ENCODE peak calls at places on chromosome 3, in six cellular contexts. Y is brain microvascular endothelial cell, D is fibroblast of villous mesenchyme, I is tibial artery, B is HCT116, N is colonic mucosa. M is an unnamed sample.

GRCh38 chr3:171095063-171095462 is 68.5 kb upstream of the SLC2A2 start:
- DNase-seq in Y (no peak), B (no peak), I (no peak), D (no peak), N (no peak), M (no peak)

GRCh38 chr3:56683122-56683817 is at the start of gene TASOR:
- DNase-seq in Y (peak), D (peak), I (peak), B (no peak), N (peak), M (peak)

GRCh38 chr3:61574854-61575253 is 13.5 kb downstream of the PTPRG start:
- DNase-seq in Y (peak), I (peak), D (peak), N (no peak), B (no peak), M (peak)

GRCh38 chr3:175215833-175216232 is 356.7 kb downstream of the NAALADL2 start:
- DNase-seq in N (no peak), Y (no peak), D (no peak), I (no peak), B (no peak), M (no peak)

GRCh38 chr3:139797724-139798343 is 120.1 kb upstream of the NMNAT3 start:
- DNase-seq in B (no peak), N (peak), Y (peak), D (peak), I (no peak), M (peak)

GRCh38 chr3:195754141-195754540 is 33.4 kb downstream of the MUC20 start:
- DNase-seq in D (no peak), Y (no peak), N (no peak), B (no peak), I (no peak), M (no peak)

GRCh38 chr3:37590328-37591079 is 271.2 kb upstream of the CTDSPL start:
- DNase-seq in N (peak), B (no peak), D (no peak), I (peak), Y (no peak), M (peak)

GRCh38 chr3:136343873-136344281 is 93.7 kb downstream of the PCCB start:
- DNase-seq in D (peak), I (peak), N (peak), Y (peak), B (no peak), M (peak)

GRCh38 chr3:79871656-79872055 is 103.9 kb upstream of the ROBO1 start:
- DNase-seq in B (no peak), D (no peak), N (no peak), Y (peak), I (no peak), M (peak)

GRCh38 chr3:17258823-17259436 is 374.2 kb downstream of the PLCL2 start:
- DNase-seq in Y (no peak), I (no peak), N (no peak), B (peak), D (peak), M (peak)

GRCh38 chr3:118781879-118782278 is 252.8 kb downstream of the IGSF11 start:
- DNase-seq in I (no peak), B (no peak), D (no peak), N (no peak), Y (no peak), M (no peak)

GRCh38 chr3:72462611-72463011 is 385.6 kb downstream of the SHQ1 start:
- DNase-seq in D (no peak), N (no peak), Y (no peak), I (no peak), B (no peak), M (no peak)

GRCh38 chr3:193310914-193311723 is 67.4 kb downstream of the ATP13A5 start:
- DNase-seq in D (no peak), B (no peak), N (no peak), I (no peak), Y (no peak), M (no peak)

GRCh38 chr3:134309987-134310700 is 59.5 kb upstream of the RYK start:
- DNase-seq in B (no peak), D (peak), Y (no peak), N (peak), I (no peak), M (no peak)

GRCh38 chr3:189554868-189555557 is 76.2 kb upstream of the TP63 start:
- DNase-seq in B (no peak), I (no peak), Y (no peak), N (no peak), D (no peak), M (no peak)

GRCh38 chr3:114365909-114366308 is 72.1 kb downstream of the TIGIT start:
- DNase-seq in B (no peak), I (no peak), Y (no peak), N (no peak), D (no peak), M (peak)

GRCh38 chr3:48187579-48188265 is 495 bp downstream of the CDC25A start:
- DNase-seq in D (peak), Y (no peak), N (peak), B (no peak), I (peak), M (no peak)

GRCh38 chr3:28212681-28213080 is 28.7 kb upstream of the CMC1 start:
- DNase-seq in B (no peak), Y (no peak), N (no peak), I (no peak), D (no peak), M (no peak)

GRCh38 chr3:192920406-192920805 is 2.8 kb upstream of the MB21D2 start:
- DNase-seq in N (no peak), I (no peak), B (no peak), D (no peak), Y (no peak), M (no peak)

GRCh38 chr3:169342652-169343051 is 320.9 kb downstream of the MECOM start:
- DNase-seq in N (no peak), B (no peak), D (no peak), I (no peak), Y (no peak), M (no peak)
- TF ChIP-seq CTCF in N (no peak), B (no peak), D (no peak), I (no peak), Y (peak), M (no peak)

GRCh38 chr3:8767667-8768363 is 1.6 kb downstream of the OXTR start:
- DNase-seq in B (no peak), I (no peak), D (no peak), N (peak), Y (no peak), M (no peak)
- H3K4me3 ChIP-seq in B (no peak), I (peak), D (peak), N (peak), Y (peak), M (peak)

GRCh38 chr3:10162147-10162546 is 2.6 kb upstream of the IRAK2 start:
- DNase-seq in D (no peak), B (no peak), I (no peak), N (no peak), Y (no peak), M (no peak)

GRCh38 chr3:10160925-10161324 is 3.8 kb upstream of the IRAK2 start:
- DNase-seq in D (no peak), N (no peak), B (no peak), I (no peak), Y (no peak), M (no peak)

GRCh38 chr3:10166213-10166604 is 1.5 kb downstream of the IRAK2 start:
- DNase-seq in B (no peak), I (no peak), N (no peak), D (no peak), Y (no peak), M (no peak)

GRCh38 chr3:10169000-10169496 is 4.3 kb downstream of the IRAK2 start:
- DNase-seq in D (no peak), I (no peak), Y (no peak), B (no peak), N (no peak), M (no peak)

GRCh38 chr3:10164546-10165393 is at the start of gene IRAK2:
- DNase-seq in I (peak), Y (peak), N (peak), B (peak), D (peak), M (peak)
- TF ChIP-seq CTCF in I (peak), Y (peak), N (peak), B (peak), D (peak), M (peak)

GRCh38 chr3:172803489-172803888 is 53.0 kb downstream of the ECT2 start:
- DNase-seq in D (no peak), N (no peak), B (no peak), Y (no peak), I (no peak), M (no peak)
- H3K4me3 ChIP-seq in D (no peak), N (no peak), B (no peak), Y (no peak), I (no peak), M (no peak)

DNA sequence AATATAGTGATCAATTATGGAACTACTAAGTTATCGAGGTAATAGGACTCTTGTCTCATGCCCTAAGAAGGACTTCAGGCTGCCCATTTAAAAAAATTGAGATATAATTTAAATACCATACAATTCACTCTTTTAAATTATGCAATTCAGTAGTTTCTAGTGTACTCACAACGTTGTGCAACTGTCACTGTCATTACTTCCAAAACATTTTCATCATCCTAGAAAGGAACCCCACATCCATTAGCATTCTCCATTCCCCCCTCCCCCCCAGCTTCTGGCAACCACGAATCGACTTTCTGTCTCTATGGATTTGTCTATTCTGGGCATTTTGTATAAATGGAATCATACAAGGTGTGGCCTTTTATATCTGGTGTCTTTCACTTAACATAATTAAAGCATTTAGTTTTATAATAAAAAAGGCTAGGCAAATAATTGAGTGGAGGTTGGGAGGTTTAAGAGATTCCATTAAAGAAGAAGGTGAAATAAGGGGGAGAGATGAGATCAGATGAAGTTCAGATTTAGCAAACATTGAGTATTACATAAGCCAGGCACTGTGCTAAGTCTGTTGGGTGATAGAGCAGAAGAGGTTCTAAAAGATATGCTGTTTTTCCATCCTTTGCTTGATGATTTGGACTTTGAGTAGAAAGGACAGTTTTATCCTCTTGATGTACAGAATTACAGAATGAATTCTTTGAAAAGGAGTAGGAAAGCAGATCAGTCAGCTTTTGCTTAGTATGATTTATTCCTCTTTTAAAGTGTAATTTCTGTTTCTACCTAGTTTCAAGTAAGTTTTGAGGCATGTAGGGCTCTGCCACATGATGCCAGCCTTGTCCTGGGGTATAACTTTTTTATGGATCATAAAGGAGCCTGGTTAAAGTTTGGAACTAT is 36.3 kb downstream of the UBE2E2 start:
- DNase-seq in D (no peak), B (no peak), N (no peak), I (no peak), Y (no peak), M (no peak)
- TF ChIP-seq CTCF in D (no peak), B (no peak), N (no peak), I (no peak), Y (no peak), M (no peak)

GRCh38 chr3:100333970-100334339 is 602 bp upstream of the NIT2 start:
- DNase-seq in Y (no peak), N (no peak), B (no peak), I (no peak), D (no peak), M (no peak)
- H3K4me3 ChIP-seq in Y (peak), N (peak), B (peak), I (peak), D (peak), M (peak)

DNA sequence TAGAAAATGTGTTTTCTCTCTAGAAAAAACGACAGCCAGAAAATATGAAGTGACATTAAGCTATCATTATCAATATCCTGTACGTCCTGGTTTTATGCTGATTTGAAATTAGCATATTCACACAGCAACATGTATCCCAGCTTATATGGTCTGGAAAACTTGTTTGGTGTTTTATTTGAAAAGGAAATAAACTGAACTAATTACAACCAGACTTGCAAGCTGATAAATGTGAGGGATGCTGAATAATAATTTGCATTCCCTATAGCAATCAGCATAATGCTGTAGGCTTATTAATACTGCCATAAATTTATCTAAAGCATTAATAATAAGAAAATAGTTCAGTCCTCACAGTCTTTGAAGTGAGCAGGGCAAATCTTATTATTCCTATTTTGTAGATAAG is 336.9 kb upstream of the UMPS start:
- DNase-seq in I (no peak), Y (no peak), D (no peak), B (no peak), N (no peak), M (no peak)
- TF ChIP-seq CTCF in I (no peak), Y (no peak), D (no peak), B (no peak), N (no peak), M (no peak)

GRCh38 chr3:23129817-23130216 is 73.3 kb upstream of the UBE2E2 start:
- DNase-seq in Y (no peak), I (no peak), D (peak), N (no peak), B (no peak), M (no peak)

GRCh38 chr3:23128655-23129054 is 74.5 kb upstream of the UBE2E2 start:
- DNase-seq in B (no peak), D (no peak), I (no peak), Y (no peak), N (no peak), M (no peak)

GRCh38 chr3:23127196-23127595 is 75.9 kb upstream of the UBE2E2 start:
- DNase-seq in I (no peak), D (no peak), N (no peak), B (no peak), Y (no peak), M (no peak)

GRCh38 chr3:23130406-23130805 is 72.7 kb upstream of the UBE2E2 start:
- DNase-seq in B (no peak), Y (no peak), I (no peak), D (no peak), N (no peak), M (no peak)

DNA sequence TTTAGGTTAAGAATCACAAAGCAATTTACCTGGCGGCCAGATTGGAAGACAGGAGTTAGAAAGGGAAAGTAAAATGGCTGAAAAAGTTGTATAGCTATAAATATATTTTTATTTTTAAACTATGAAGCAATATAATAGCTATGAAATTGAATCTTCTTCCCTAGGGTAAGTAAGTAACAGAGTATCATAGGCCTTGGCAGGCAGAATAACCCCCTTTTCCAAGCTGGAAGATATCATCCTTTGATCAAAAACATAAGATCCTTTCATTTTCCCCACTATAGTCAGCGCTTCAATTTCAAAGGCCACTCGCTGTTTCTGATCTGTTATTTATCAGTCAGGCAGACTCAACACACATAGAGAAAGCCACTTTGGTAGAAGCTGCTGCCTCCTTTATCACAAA is 74.1 kb upstream of the UBE2E2 start:
- DNase-seq in N (no peak), Y (no peak), B (no peak), I (no peak), D (peak), M (peak)
- H3K4me3 ChIP-seq in N (no peak), Y (no peak), B (no peak), I (no peak), D (peak), M (peak)

DNA sequence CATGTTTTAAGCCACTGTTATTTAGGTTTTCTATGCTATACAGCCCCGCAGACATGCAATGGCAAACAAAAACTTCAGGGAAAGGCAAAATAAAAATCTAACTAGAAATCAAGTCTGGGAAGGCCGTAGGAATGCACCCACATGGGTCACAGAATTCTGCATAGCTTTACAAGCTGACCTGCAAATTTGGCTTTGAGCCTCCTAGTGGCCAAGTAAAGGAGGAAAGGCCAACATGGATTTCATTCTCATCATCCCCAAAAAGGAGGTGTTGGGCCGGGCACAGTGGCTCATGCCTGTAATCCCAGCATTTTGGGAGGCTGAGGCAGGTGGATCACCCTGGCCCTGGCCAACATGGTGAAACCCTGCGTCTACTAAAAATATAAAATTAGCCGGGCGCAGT is 124.3 kb downstream of the FBLN2 start:
- DNase-seq in Y (no peak), D (no peak), B (no peak), I (no peak), N (no peak), M (peak)
- TF ChIP-seq CTCF in Y (peak), D (peak), B (peak), I (no peak), N (no peak), M (peak)